ENCODE peak calls at places on chromosomes 16 and 17, in seven cellular contexts. J, H, A, S, F, D and L are unnamed samples. For H3K9me3, the result is how much of the 10 kb centered on the place peaks cover.

GRCh38 chr16:10521681-10522274 is 58.6 kb downstream of the EMP2 start:
- DNase-seq in J (peak), H (peak), A (no peak), S (peak), F (peak), D (peak), L (peak)

GRCh38 chr17:34633351-34633750 is 54.0 kb downstream of the TMEM132E start:
- DNase-seq in J (peak), H (no peak), A (no peak), S (no peak), F (no peak), D (no peak), L (no peak)

GRCh38 chr16:58615280-58615679 is 14.3 kb downstream of the CNOT1 start:
- DNase-seq in J (no peak), H (no peak), A (no peak), S (no peak), F (no peak), D (peak), L (no peak)

GRCh38 chr17:1485748-1486376 is 6.6 kb downstream of the MYO1C start:
- DNase-seq in J (peak), H (peak), A (no peak), S (peak), F (peak), D (peak), L (peak)

GRCh38 chr16:69276143-69277115 is 34.7 kb upstream of the VPS4A start:
- DNase-seq in J (peak), H (peak), A (no peak), S (no peak), F (no peak), D (no peak), L (peak)

GRCh38 chr16:81739503-81739902 is 39.6 kb upstream of the PLCG2 start:
- DNase-seq in J (no peak), H (no peak), A (no peak), S (no peak), F (no peak), D (no peak), L (no peak)

GRCh38 chr17:46940692-46941404 is 17.9 kb downstream of the GOSR2 start:
- DNase-seq in J (peak), H (peak), A (no peak), S (peak), F (peak), D (peak), L (peak)

GRCh38 chr17:42967925-42968324 is 3.7 kb upstream of the AARSD1 start:
- DNase-seq in J (no peak), H (no peak), A (no peak), S (no peak), F (no peak), D (no peak), L (no peak)

GRCh38 chr16:84930298-84931106 is 80.8 kb downstream of the ZDHHC7 start:
- DNase-seq in J (no peak), H (no peak), A (no peak), S (no peak), F (no peak), D (no peak), L (no peak)

GRCh38 chr17:50471009-50471905 is 2.6 kb upstream of the CHAD start:
- DNase-seq in J (no peak), H (no peak), A (no peak), S (no peak), F (no peak), D (no peak), L (no peak)

GRCh38 chr16:57091200-57091989 is 988 bp upstream of the CPNE2 start:
- DNase-seq in J (peak), H (peak), A (no peak), S (peak), F (peak), D (peak), L (peak)

GRCh38 chr16:46482895-46483294 is 138.3 kb downstream of the SHCBP1 start:
- DNase-seq in J (no peak), H (no peak), A (no peak), S (no peak), F (no peak), D (no peak), L (no peak)
- H3K9me3 ChIP-seq in J (under half), H (under half), A (under half), S (under half), F (under half), D (under half), L (under half)

GRCh38 chr17:48718162-48718780 is 4.0 kb downstream of the PRAC1 start:
- DNase-seq in J (no peak), H (no peak), A (no peak), S (no peak), F (peak), D (no peak), L (peak)
- TF ChIP-seq EZH2 in J (no peak), H (no peak), A (no peak), S (no peak), F (no peak), D (peak), L (no peak)

DNA sequence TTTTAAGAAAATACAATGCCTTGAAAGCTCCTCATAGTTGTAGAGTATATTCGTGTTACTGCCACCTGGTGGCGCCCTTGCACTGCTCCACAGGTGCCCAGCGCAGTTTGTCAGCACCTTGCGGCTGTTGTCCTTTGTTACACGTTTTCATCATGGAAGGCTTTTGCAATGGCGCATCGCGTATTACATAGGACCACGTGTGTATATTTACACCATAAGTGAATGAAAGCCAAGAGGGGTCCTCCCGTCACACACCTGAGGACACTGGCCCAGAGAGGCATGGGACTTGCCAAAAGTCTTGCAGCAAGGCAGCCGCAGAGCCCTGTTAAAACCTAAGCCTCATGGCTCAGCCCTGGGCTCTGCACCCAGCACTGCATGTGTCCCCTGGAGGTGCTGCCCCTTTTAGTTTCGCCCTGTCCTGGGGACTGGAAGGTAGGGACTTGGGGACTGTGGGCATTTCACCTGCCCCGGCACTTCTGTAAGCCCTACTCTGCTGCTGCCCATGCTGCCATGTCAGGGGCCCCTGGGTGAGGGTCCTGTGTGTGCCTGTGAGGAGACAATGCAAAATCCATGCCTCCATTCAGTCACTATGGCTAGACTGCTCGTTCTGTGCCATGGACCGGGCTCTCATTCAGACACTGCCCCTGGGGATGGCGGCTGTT is 24.3 kb downstream of the POLR3E start:
- DNase-seq in J (peak), H (peak), A (peak), S (peak), F (peak), D (peak), L (peak)
- H3K9me3 ChIP-seq in J (under half), H (under half), A (under half), S (under half), F (under half), D (under half), L (under half)

DNA sequence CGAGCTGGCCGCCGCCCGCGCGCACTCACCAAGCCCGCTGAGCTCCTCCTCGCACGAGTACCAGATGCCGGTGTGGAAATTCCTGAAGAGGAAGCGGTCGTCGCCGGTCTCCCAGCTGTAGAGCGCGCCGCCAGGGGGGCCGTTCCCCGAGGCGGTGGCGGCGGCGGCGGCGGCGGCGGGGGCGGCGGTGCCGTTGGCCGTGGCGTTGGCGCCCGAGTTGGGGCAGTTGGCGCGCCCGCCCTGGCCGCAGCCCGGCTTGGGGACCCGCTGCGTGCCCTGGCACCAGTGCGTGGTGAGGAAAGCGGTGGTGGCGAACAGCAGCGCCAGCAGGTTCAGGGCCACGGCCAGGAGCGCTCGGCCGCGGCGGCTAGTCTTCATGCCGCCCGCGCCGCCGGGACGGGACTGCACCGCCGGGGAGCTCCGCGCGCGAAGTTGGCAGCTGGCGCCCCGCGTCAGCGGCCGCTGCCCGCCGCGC is 430 bp downstream of the GSG1L start:
- DNase-seq in J (peak), H (peak), A (no peak), S (no peak), F (no peak), D (no peak), L (peak)
- TF ChIP-seq EZH2 in J (no peak), H (peak), A (no peak), S (no peak), F (no peak), D (no peak), L (no peak)

GRCh38 chr17:12902046-12902445 is 112.7 kb downstream of the ARHGAP44 start:
- DNase-seq in J (no peak), H (no peak), A (no peak), S (no peak), F (no peak), D (no peak), L (no peak)

GRCh38 chr17:12899604-12900003 is 110.3 kb downstream of the ARHGAP44 start:
- DNase-seq in J (no peak), H (no peak), A (no peak), S (no peak), F (no peak), D (no peak), L (no peak)

GRCh38 chr17:12900474-12900873 is 111.2 kb downstream of the ARHGAP44 start:
- DNase-seq in J (no peak), H (no peak), A (no peak), S (no peak), F (no peak), D (no peak), L (no peak)

GRCh38 chr17:12898110-12898509 is 108.8 kb downstream of the ARHGAP44 start:
- DNase-seq in J (no peak), H (no peak), A (no peak), S (no peak), F (no peak), D (no peak), L (no peak)

DNA sequence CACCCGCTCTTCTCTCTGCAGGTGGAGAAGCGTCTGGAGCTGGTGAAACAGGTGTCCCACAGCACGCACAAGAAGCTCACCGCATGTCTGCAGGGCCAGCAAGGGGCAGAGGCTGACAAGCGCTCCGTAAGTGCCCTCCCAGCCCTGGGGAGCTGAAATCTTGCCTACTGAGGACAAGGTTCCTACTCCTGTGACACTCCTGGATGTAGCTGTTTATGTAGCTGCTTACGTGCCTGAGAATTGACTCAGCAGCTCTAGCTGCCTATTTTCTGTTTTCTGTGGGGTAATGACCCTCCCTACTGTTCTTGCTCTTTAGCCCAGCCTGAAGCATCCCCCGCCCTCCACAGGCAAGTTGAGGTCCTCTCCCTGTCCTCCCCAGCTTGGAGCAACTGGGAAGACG is 107.1 kb downstream of the ARHGAP44 start:
- DNase-seq in J (no peak), H (no peak), A (no peak), S (no peak), F (no peak), D (no peak), L (no peak)
- H3K9me3 ChIP-seq in J (under half), H (under half), A (under half), S (under half), F (under half), D (under half), L (under half)

GRCh38 chr17:33292981-33293867 is at the start of gene ASIC2:
- DNase-seq in J (peak), H (peak), A (no peak), S (peak), F (peak), D (peak), L (peak)

GRCh38 chr17:33292184-33292980 is 713 bp downstream of the ASIC2 start:
- DNase-seq in J (peak), H (peak), A (no peak), S (peak), F (no peak), D (peak), L (peak)

GRCh38 chr17:33290156-33290697 is 2.9 kb downstream of the ASIC2 start:
- DNase-seq in J (no peak), H (no peak), A (no peak), S (no peak), F (no peak), D (no peak), L (peak)

GRCh38 chr17:33288954-33289353 is 4.1 kb downstream of the ASIC2 start:
- DNase-seq in J (no peak), H (no peak), A (no peak), S (no peak), F (no peak), D (no peak), L (no peak)

DNA sequence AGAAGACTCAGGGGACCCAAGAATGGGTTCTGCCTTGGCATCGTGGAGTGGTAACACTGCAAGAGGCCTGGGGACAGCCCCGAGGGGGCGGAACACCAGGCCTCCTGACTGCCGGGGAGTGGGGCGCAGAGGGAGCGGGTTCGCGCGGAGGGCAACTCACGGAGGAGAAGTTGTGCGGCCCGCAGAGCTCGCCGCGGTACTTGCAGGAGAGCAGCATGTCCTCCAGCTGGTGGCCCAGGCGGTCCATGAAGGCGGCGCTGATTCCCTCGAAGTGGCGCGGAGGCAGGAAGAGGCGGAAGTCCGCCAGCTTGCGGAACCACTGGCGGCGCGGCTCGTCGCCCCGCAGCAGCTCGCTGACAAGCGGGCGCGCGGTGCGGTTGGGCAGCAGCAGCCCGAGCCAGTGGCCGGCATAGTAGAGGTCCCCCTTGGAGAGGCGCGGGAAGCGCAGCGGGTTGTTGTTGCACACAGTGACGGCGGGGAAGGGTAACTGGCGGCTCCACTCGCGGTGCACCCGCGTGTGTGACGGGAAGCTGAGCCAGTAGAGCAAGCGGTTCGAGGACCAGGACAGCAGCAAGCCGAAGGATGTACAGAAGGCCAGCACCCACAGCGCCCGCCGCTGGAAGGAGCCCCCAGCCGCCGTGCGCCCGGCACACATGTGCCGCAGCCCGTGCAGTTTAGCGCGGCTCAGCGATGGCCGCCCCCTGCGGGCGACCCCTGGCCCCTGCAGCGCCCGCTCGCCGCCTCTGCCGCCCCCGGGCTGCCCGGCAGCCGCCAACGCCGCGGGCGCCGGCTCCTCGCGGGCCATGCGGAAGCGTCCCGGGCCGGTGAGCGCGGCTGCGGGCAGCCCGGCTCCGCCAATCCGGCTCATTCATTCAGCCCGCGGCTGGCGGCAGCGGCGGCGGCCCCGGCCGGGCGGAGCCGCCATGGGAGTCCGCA is 1.6 kb downstream of the ASIC2 start:
- DNase-seq in J (peak), H (peak), A (no peak), S (no peak), F (no peak), D (peak), L (peak)
- TF ChIP-seq EZH2 in J (peak), H (peak), A (no peak), S (no peak), F (no peak), D (no peak), L (no peak)

GRCh38 chr16:676565-677297 is 1.3 kb downstream of the RHBDL1 start:
- DNase-seq in J (no peak), H (no peak), A (no peak), S (peak), F (no peak), D (peak), L (no peak)
- H3K9me3 ChIP-seq in J (under half), H (under half), A (under half), S (under half), F (under half), D (under half), L (under half)

GRCh38 chr16:30418350-30419181 is 11.2 kb downstream of the ZNF771 start:
- DNase-seq in J (no peak), H (no peak), A (no peak), S (no peak), F (peak), D (no peak), L (no peak)
- TF ChIP-seq EZH2 in J (no peak), H (no peak), A (no peak), S (no peak), F (no peak), D (no peak), L (no peak)

GRCh38 chr16:830107-830870 is 29.8 kb upstream of the GNG13 start:
- DNase-seq in J (no peak), H (no peak), A (no peak), S (no peak), F (no peak), D (no peak), L (no peak)

GRCh38 chr16:833411-833810 is 32.9 kb upstream of the GNG13 start:
- DNase-seq in J (no peak), H (no peak), A (no peak), S (no peak), F (no peak), D (no peak), L (no peak)

GRCh38 chr16:830871-831570 is 30.5 kb upstream of the GNG13 start:
- DNase-seq in J (no peak), H (no peak), A (no peak), S (no peak), F (no peak), D (no peak), L (no peak)

GRCh38 chr16:831571-832443 is 31.3 kb upstream of the GNG13 start:
- DNase-seq in J (no peak), H (no peak), A (no peak), S (no peak), F (no peak), D (no peak), L (no peak)

DNA sequence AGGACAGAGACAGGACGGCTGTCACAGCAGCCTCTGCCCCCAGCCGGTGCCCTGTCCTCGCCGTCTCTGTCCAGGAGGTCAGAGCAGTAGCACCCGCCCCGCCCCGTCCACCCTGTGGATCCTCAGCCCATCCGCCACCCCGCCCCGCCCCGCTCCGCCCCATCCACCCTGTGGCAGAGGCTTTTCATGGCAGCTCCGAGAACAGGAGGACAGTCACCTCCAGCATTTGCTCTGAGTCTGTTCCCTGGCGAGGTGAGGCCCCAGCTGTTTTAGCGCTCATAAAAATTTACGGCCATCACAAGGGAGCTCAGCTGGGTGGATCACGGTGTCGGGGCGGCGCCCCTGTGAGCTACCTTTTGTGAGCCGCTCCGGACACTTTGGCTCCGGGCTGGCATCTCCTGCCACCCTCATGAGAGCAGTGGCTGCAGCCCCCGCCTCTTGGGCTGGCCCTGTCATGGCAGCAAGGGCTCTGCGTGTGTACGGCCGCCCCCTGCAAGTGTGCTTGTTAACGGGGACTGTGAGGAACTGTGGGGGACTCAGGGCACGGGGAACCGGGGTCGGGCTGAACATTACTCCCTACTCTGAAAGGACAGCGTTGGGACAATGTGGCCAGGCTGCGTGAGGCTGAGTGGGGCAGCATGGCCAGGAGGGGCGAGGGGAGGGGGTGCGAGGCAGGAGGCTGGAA is 32.3 kb upstream of the GNG13 start:
- DNase-seq in J (peak), H (no peak), A (no peak), S (no peak), F (no peak), D (no peak), L (no peak)
- H3K9me3 ChIP-seq in J (under half), H (under half), A (under half), S (under half), F (under half), D (under half), L (under half)

DNA sequence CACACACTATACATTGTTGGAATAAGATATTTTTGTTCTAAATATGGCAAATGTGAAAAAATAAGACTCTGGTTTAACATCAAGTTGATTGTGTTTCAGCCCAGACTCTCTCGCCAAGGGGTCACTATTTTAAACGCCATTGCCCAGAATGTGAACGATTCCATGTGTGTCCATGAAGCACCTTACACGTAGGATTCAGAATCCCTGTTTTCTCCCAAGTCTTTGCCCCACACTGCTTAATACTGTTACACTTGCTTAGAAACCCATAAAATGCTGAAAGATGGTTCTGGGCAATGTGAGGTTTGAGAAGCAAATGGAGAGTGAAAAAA is 7.7 kb downstream of the HS3ST3B1 start:
- DNase-seq in J (no peak), H (no peak), A (no peak), S (no peak), F (no peak), D (no peak), L (no peak)
- TF ChIP-seq EZH2 in J (no peak), H (no peak), A (no peak), S (no peak), F (no peak), D (no peak), L (no peak)